ENCODE peak calls at places on chromosomes 4 and X, in six cellular contexts. F, N, A, O, Q and C are unnamed samples.
A peak's percentile ranks its signal among the peaks of the same experiment; 100 is the strongest.

GRCh38 chr4:23930750-23931488 is 41.1 kb upstream of the PPARGC1A start:
- DNase-seq in N (no peak), A (peak; percentile 47), Q (peak; percentile 15), F (no peak), O (no peak), C (no peak)

GRCh38 chr4:149063007-149063406 is 620.8 kb upstream of the NR3C2 start:
- DNase-seq in N (no peak), F (no peak), Q (no peak), A (no peak), O (no peak), C (no peak)

GRCh38 chrX:9873952-9874351 is 87.7 kb downstream of the SHROOM2 start:
- DNase-seq in Q (peak; percentile 63), O (peak; percentile 65), N (no peak), F (peak; percentile 49), A (peak; percentile 46), C (no peak)

GRCh38 chr4:993111-994029 is at the start of gene SLC26A1:
- DNase-seq in O (peak; percentile 59), A (no peak), Q (no peak), F (no peak), N (no peak), C (no peak)

GRCh38 chr4:147327322-147327721 is 153.6 kb upstream of the EDNRA start:
- DNase-seq in A (no peak), Q (no peak), N (no peak), F (no peak), O (no peak), C (no peak)

GRCh38 chrX:15384304-15384703 is at the start of gene VEGFD:
- DNase-seq in A (no peak), O (no peak), Q (no peak), N (no peak), F (peak; percentile 86), C (no peak)

GRCh38 chr4:70559216-70559830 is 32.7 kb upstream of the AMBN start:
- DNase-seq in A (no peak), O (peak; percentile 60), Q (peak; percentile 43), N (no peak), F (peak; percentile 34), C (peak; percentile 57)

GRCh38 chr4:136505020-136505419 is 1027.3 kb downstream of the PCDH18 start:
- DNase-seq in N (no peak), A (no peak), Q (peak; percentile 5), O (peak; percentile 20), F (no peak), C (no peak)

GRCh38 chrX:38175140-38175539 is 45.5 kb downstream of the SRPX start:
- DNase-seq in A (peak; percentile 67), O (peak; percentile 64), Q (peak; percentile 28), F (peak; percentile 28), N (peak; percentile 7), C (peak; percentile 41)

GRCh38 chrX:145563159-145563558 is 254.5 kb upstream of the SLITRK2 start:
- DNase-seq in A (no peak), F (no peak), Q (no peak), N (no peak), O (no peak), C (no peak)

GRCh38 chrX:96655947-96656623 is 28.6 kb upstream of the DIAPH2 start:
- DNase-seq in Q (no peak), A (no peak), F (no peak), O (no peak), N (no peak), C (no peak)

GRCh38 chr4:157701695-157701994 is 471.2 kb downstream of the GASK1B start:
- DNase-seq in F (no peak), N (no peak), Q (no peak), O (no peak), A (no peak), C (no peak)

GRCh38 chrX:119698835-119699234 is 5.9 kb upstream of the SEPTIN6 start:
- DNase-seq in N (no peak), F (peak; percentile 67), O (peak; percentile 76), Q (peak; percentile 65), A (peak; percentile 36), C (no peak)

GRCh38 chrX:35890699-35891098 is 28.8 kb upstream of the CFAP47 start:
- DNase-seq in A (peak; percentile 59), Q (peak; percentile 50), O (peak; percentile 79), F (peak; percentile 11), N (peak; percentile 10), C (peak; percentile 9)

GRCh38 chrX:94216738-94217137 is 542.7 kb downstream of the FAM133A start:
- DNase-seq in O (no peak), Q (no peak), F (no peak), N (no peak), A (no peak), C (no peak)

GRCh38 chrX:101265869-101266428 is 25.2 kb downstream of the TAF7L start:
- DNase-seq in A (no peak), N (no peak), F (peak; percentile 87), Q (peak; percentile 80), O (no peak), C (no peak)

GRCh38 chrX:81232218-81232617 is 30.3 kb downstream of the SH3BGRL start:
- DNase-seq in A (no peak), Q (no peak), N (no peak), O (no peak), F (no peak), C (no peak)

GRCh38 chrX:115892787-115893671 is 277.5 kb upstream of the AGTR2 start:
- DNase-seq in N (no peak), Q (peak; percentile 20), F (peak; percentile 54), A (peak; percentile 68), O (peak; percentile 69), C (no peak)

GRCh38 chr4:121898150-121898549 is 27.9 kb upstream of the BBS7 start:
- DNase-seq in N (no peak), F (no peak), O (peak; percentile 2), Q (no peak), A (no peak), C (no peak)

GRCh38 chrX:98956014-98956413 is 1454.1 kb downstream of the PCDH19 start:
- DNase-seq in O (peak; percentile 0), A (peak; percentile 74), Q (no peak), F (no peak), N (no peak), C (no peak)

GRCh38 chr4:180999217-180999616 is 1244.0 kb upstream of the TENM3 start:
- DNase-seq in N (no peak), F (no peak), A (no peak), O (no peak), Q (no peak), C (no peak)

GRCh38 chr4:4428966-4429875 is 42.3 kb downstream of the NSG1 start:
- DNase-seq in N (no peak), A (no peak), O (no peak), F (no peak), Q (no peak), C (no peak)

GRCh38 chrX:151752847-151753246 is 18.3 kb downstream of the CNGA2 start:
- DNase-seq in A (no peak), Q (no peak), N (no peak), F (no peak), O (no peak), C (no peak)

GRCh38 chr4:11615601-11616000 is 186.9 kb upstream of the HS3ST1 start:
- DNase-seq in O (no peak), F (no peak), A (no peak), N (no peak), Q (no peak), C (no peak)

GRCh38 chr4:12880844-12881243 is 603.3 kb downstream of the RAB28 start:
- DNase-seq in F (no peak), A (no peak), O (no peak), N (no peak), Q (no peak), C (no peak)

GRCh38 chrX:40484408-40485091 is 96.2 kb upstream of the ATP6AP2 start:
- DNase-seq in F (no peak), A (peak; percentile 58), O (no peak), Q (no peak), N (no peak), C (no peak)

GRCh38 chr4:48112017-48112667 is 21.9 kb downstream of the TXK start:
- DNase-seq in O (no peak), N (no peak), F (peak; percentile 45), A (no peak), Q (no peak), C (no peak)

GRCh38 chr4:148716361-148717063 is 274.3 kb upstream of the NR3C2 start:
- DNase-seq in Q (no peak), F (no peak), O (no peak), N (peak; percentile 10), A (no peak), C (peak; percentile 37)

GRCh38 chr4:125243835-125244397 is 70.8 kb upstream of the FAT4 start:
- DNase-seq in N (no peak), O (peak; percentile 23), Q (peak; percentile 7), F (peak; percentile 12), A (no peak), C (no peak)

GRCh38 chr4:145863191-145863590 is 75.4 kb downstream of the ZNF827 start:
- DNase-seq in A (no peak), N (no peak), O (no peak), Q (no peak), F (no peak), C (no peak)

GRCh38 chr4:145867416-145867815 is 71.2 kb downstream of the ZNF827 start:
- DNase-seq in A (no peak), Q (no peak), O (no peak), N (no peak), F (peak; percentile 22), C (no peak)

GRCh38 chr4:145861331-145862318 is 77.0 kb downstream of the ZNF827 start:
- DNase-seq in N (no peak), Q (no peak), F (no peak), O (no peak), A (peak; percentile 36), C (no peak)

GRCh38 chr4:145868637-145869409 is 69.8 kb downstream of the ZNF827 start:
- DNase-seq in O (no peak), A (no peak), N (no peak), F (peak; percentile 12), Q (no peak), C (no peak)

GRCh38 chr4:145865274-145865941 is 73.2 kb downstream of the ZNF827 start:
- DNase-seq in N (no peak), Q (no peak), O (no peak), A (no peak), F (no peak), C (no peak)
- H2AFZ ChIP-seq in N (no peak overlapping the region), Q (no peak overlapping the region), O (no peak overlapping the region), A (no peak overlapping the region), F (no peak overlapping the region), C (no peak overlapping the region)

GRCh38 chr4:71857713-71858451 is 74.0 kb upstream of the GC start:
- DNase-seq in A (peak; percentile 73), N (peak; percentile 88), O (no peak), Q (no peak), F (no peak), C (peak; percentile 21)
- H2BK5ac ChIP-seq in A (no peak overlapping the region), N (no peak overlapping the region), O (peak overlapping the region; percentile 75), Q (no peak overlapping the region), F (no peak overlapping the region), C (no peak overlapping the region)

GRCh38 chr4:44725861-44726820 is at the start of gene GNPDA2:
- DNase-seq in N (peak; percentile 70), Q (peak; percentile 92), O (peak; percentile 80), A (peak; percentile 90), F (peak; percentile 89), C (peak; percentile 78)
- H3K18ac ChIP-seq in N (peak within 1 kb of the TSS; percentile 81), Q (peak within 1 kb of the TSS; percentile 90), O (peak within 1 kb of the TSS; percentile 20), A (no peak within 1 kb of the TSS), F (peak within 1 kb of the TSS; percentile 10), C (peak within 1 kb of the TSS; percentile 98)

DNA sequence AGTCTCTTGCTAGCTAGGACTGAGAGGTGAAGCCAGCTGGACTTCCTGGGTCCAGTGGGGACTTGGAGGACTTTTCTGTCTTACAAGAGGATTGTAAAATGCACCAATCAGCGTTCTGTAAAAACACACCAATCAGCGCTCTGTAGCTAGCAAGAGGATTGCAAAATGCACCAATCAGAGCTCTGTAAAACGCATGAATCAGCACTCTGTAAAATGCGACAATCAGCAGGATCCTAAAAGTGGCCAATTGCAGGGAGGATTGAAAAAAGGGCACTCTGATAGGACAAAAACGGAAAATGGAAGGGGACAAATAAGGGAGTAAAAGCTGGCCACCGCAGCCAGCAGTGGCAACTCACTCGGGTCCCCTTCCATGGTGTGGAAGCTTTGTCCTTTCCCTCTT is 65.6 kb upstream of the DUSP21 start:
- DNase-seq in Q (no peak), A (no peak), O (no peak), N (no peak), F (no peak), C (no peak)
- H2AFZ ChIP-seq in Q (no peak overlapping the region), A (no peak overlapping the region), O (no peak overlapping the region), N (no peak overlapping the region), F (no peak overlapping the region), C (no peak overlapping the region)